ENCODE peak calls at places on chromosomes 13 and 19, in ten cellular contexts. K, W, V, N, O, G, R, H, Z and A are unnamed samples. For H3K4me1 and H3K9me3, the result is how much of the 10 kb centered on the place peaks cover.

GRCh38 chr19:2724148-2724557 is 3.0 kb upstream of the DIRAS1 start:
- DNase-seq in K (no peak), W (no peak), V (no peak), N (no peak), O (no peak), G (no peak), R (no peak), H (peak), Z (no peak), A (no peak)

GRCh38 chr19:31626941-31627340 is 277.7 kb upstream of the TSHZ3 start:
- DNase-seq in K (no peak), W (no peak), V (no peak), N (no peak), O (no peak), G (no peak), R (no peak), H (no peak), Z (no peak), A (no peak)

GRCh38 chr13:48730971-48731658 is 77.4 kb downstream of the CYSLTR2 start:
- DNase-seq in K (no peak), W (peak), V (no peak), N (peak), O (peak), G (peak), R (no peak), H (no peak), Z (no peak), A (no peak)

GRCh38 chr13:33110713-33111413 is 94.6 kb downstream of the KL start:
- DNase-seq in K (no peak), W (peak), V (no peak), N (no peak), O (peak), G (peak), R (no peak), H (no peak), Z (no peak), A (peak)

GRCh38 chr19:30662211-30662861 is 290.2 kb downstream of the ZNF536 start:
- DNase-seq in K (no peak), W (no peak), V (no peak), N (peak), O (no peak), G (peak), R (no peak), H (no peak), Z (no peak), A (no peak)

GRCh38 chr19:48539503-48540096 is 12.4 kb upstream of the SULT2B1 start:
- DNase-seq in K (no peak), W (peak), V (no peak), N (no peak), O (peak), G (peak), R (no peak), H (peak), Z (no peak), A (peak)

GRCh38 chr19:17078920-17079709 is 3.5 kb downstream of the MYO9B start:
- DNase-seq in K (no peak), W (peak), V (no peak), N (no peak), O (no peak), G (peak), R (no peak), H (no peak), Z (no peak), A (no peak)

GRCh38 chr13:106182404-106182803 is 353.1 kb downstream of the EFNB2 start:
- DNase-seq in K (no peak), W (peak), V (no peak), N (no peak), O (peak), G (peak), R (no peak), H (no peak), Z (no peak), A (peak)

GRCh38 chr19:41588497-41589209 is 12.7 kb downstream of the CEACAM21 start:
- DNase-seq in K (no peak), W (peak), V (no peak), N (peak), O (peak), G (peak), R (no peak), H (no peak), Z (no peak), A (no peak)

GRCh38 chr19:42150353-42150752 is 18.1 kb upstream of the POU2F2 start:
- DNase-seq in K (no peak), W (no peak), V (no peak), N (no peak), O (no peak), G (no peak), R (no peak), H (peak), Z (no peak), A (no peak)

GRCh38 chr19:51712461-51713081 is 11.2 kb downstream of the HAS1 start:
- DNase-seq in K (no peak), W (peak), V (no peak), N (peak), O (peak), G (no peak), R (peak), H (no peak), Z (no peak), A (no peak)

GRCh38 chr19:54724644-54725043 is 402 bp downstream of the KIR3DL3 start:
- DNase-seq in K (no peak), W (no peak), V (no peak), N (no peak), O (no peak), G (no peak), R (no peak), H (no peak), Z (no peak), A (no peak)

GRCh38 chr13:83065136-83065535 is 817.1 kb downstream of the SLITRK1 start:
- DNase-seq in K (no peak), W (peak), V (no peak), N (no peak), O (peak), G (peak), R (no peak), H (no peak), Z (no peak), A (no peak)

GRCh38 chr13:102405499-102406079 is 3.7 kb upstream of the FGF14 start:
- DNase-seq in K (no peak), W (peak), V (peak), N (peak), O (peak), G (peak), R (peak), H (no peak), Z (no peak), A (no peak)

GRCh38 chr13:104984296-104984818 is 1551.1 kb downstream of the EFNB2 start:
- DNase-seq in K (no peak), W (peak), V (no peak), N (no peak), O (peak), G (peak), R (no peak), H (peak), Z (peak), A (no peak)

GRCh38 chr19:52600639-52601024 is 30.5 kb downstream of the ZNF701 start:
- DNase-seq in K (peak), W (peak), V (no peak), N (no peak), O (no peak), G (no peak), R (no peak), H (no peak), Z (no peak), A (peak)

GRCh38 chr13:50085063-50085462 is 69.8 kb downstream of the KCNRG start:
- DNase-seq in K (no peak), W (peak), V (peak), N (no peak), O (peak), G (no peak), R (no peak), H (no peak), Z (no peak), A (no peak)

GRCh38 chr13:41019027-41019487 is at the start of gene ELF1:
- DNase-seq in K (no peak), W (peak), V (no peak), N (no peak), O (peak), G (peak), R (no peak), H (no peak), Z (peak), A (peak)

GRCh38 chr13:49840667-49841066 is 48.2 kb upstream of the KPNA3 start:
- DNase-seq in K (peak), W (no peak), V (no peak), N (no peak), O (no peak), G (no peak), R (no peak), H (no peak), Z (no peak), A (no peak)

GRCh38 chr13:75165543-75166230 is 316.3 kb downstream of the TBC1D4 start:
- DNase-seq in K (no peak), W (no peak), V (no peak), N (no peak), O (peak), G (no peak), R (no peak), H (no peak), Z (no peak), A (no peak)

GRCh38 chr19:49894879-49895565 is 1.7 kb downstream of the IL4I1 start:
- DNase-seq in K (no peak), W (no peak), V (no peak), N (no peak), O (no peak), G (no peak), R (no peak), H (no peak), Z (no peak), A (no peak)

GRCh38 chr13:111901301-111901905 is 165.5 kb upstream of the SOX1 start:
- DNase-seq in K (no peak), W (no peak), V (no peak), N (peak), O (no peak), G (no peak), R (peak), H (no peak), Z (no peak), A (no peak)

GRCh38 chr13:112757759-112758086 is 67.9 kb downstream of the ATP11A start:
- DNase-seq in K (no peak), W (no peak), V (no peak), N (no peak), O (no peak), G (no peak), R (no peak), H (no peak), Z (no peak), A (no peak)

GRCh38 chr13:48486836-48487235 is 46.0 kb downstream of the RCBTB2 start:
- DNase-seq in K (no peak), W (no peak), V (no peak), N (no peak), O (no peak), G (no peak), R (no peak), H (no peak), Z (no peak), A (no peak)

GRCh38 chr19:33781996-33782395 is 14.7 kb upstream of the KCTD15 start:
- DNase-seq in K (no peak), W (peak), V (no peak), N (no peak), O (no peak), G (peak), R (no peak), H (no peak), Z (no peak), A (no peak)

GRCh38 chr19:29378543-29379105 is 147.2 kb upstream of the VSTM2B start:
- DNase-seq in K (no peak), W (no peak), V (no peak), N (peak), O (no peak), G (no peak), R (peak), H (no peak), Z (no peak), A (peak)

GRCh38 chr13:32107474-32107873 is 75.9 kb downstream of the FRY start:
- DNase-seq in K (no peak), W (no peak), V (no peak), N (no peak), O (no peak), G (no peak), R (no peak), H (no peak), Z (no peak), A (no peak)

GRCh38 chr19:1473056-1473400 is 6.0 kb downstream of the C19orf25 start:
- DNase-seq in K (no peak), W (no peak), V (no peak), N (no peak), O (no peak), G (no peak), R (no peak), H (no peak), Z (no peak), A (no peak)

GRCh38 chr13:93766719-93767118 is 540.1 kb downstream of the GPC6 start:
- DNase-seq in K (no peak), W (no peak), V (no peak), N (no peak), O (no peak), G (no peak), R (no peak), H (no peak), Z (no peak), A (no peak)

GRCh38 chr13:49374585-49375290 is 69.1 kb downstream of the CAB39L start:
- DNase-seq in K (no peak), W (peak), V (no peak), N (no peak), O (peak), G (peak), R (no peak), H (no peak), Z (no peak), A (no peak)

GRCh38 chr19:45768644-45769053 is 403 bp downstream of the SIX5 start:
- DNase-seq in K (no peak), W (peak), V (no peak), N (peak), O (peak), G (no peak), R (no peak), H (no peak), Z (no peak), A (no peak)

GRCh38 chr19:40549007-40549708 is 27.5 kb upstream of the SHKBP1 start:
- DNase-seq in K (peak), W (peak), V (peak), N (peak), O (peak), G (peak), R (peak), H (peak), Z (no peak), A (peak)

GRCh38 chr13:51364404-51365008 is 25.0 kb downstream of the SERPINE3 start:
- DNase-seq in K (peak), W (peak), V (no peak), N (no peak), O (peak), G (peak), R (no peak), H (no peak), Z (no peak), A (no peak)

DNA sequence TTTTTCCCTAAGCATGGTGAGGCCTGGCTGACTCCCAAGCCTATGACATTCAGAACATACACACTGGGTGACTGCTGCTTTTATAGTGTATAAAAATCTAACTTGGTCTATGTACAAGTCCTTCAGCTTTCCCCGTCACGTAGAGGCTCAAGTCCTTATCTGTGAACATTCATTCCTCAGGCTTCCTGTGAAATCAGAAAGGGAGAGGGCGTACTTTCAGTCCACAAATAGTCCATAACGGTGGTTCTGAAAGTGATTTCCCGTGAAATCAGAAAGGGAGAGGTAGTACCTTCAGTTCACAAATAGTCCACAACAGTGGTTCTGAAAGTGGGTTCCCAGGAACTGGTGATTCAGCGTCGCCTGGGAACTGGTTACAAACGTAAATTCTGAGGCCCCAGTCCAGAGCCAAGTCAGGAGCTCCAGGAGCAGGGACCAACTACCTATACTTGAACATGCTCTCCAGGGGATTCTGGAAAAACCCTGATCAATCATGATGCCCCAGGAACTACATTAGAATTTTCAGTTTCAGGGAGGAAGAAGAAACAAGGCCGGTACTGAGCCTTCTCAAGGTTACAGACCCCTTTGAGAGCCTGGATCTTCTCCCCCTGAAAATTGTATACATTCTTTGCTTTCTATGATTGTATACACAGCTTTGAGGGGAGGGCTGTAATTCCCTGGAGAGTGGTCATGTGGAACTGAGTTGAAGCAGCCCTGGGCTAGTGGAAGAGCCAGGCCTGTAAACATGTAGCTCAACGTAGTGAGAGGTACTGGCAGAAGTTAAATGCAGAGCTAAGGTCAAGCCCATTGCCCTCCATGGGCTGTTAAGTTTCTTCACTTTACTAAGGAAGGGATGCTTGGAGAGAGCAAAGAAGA is 17.3 kb downstream of the DOCK9 start:
- DNase-seq in K (no peak), W (no peak), V (no peak), N (no peak), O (no peak), G (no peak), R (no peak), H (no peak), Z (no peak), A (no peak)
- H3K4me1 ChIP-seq in K (under half), W (under half), V (under half), N (under half), O (under half), G (under half), R (under half), H (under half), Z (under half), A (under half)

DNA sequence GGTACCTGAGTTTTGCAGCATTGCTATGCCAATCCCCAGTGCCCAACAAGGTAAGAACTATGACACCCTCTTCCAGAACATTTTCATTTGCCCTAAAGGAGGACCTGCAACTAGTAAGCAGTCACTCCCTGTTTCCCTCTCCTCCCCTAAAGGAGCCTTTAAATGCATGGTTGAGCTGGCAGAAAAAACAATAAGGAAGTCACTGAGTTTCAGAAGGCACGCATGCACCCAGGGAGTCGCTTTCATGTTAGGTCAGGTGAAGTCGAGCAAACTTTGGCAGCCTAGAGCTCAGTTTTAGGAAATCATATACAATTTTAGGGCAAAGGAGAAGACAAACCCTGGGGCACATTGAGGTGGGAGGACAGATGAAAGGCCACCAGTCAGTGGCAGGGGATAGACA is 11.8 kb downstream of the NLRP11 start:
- DNase-seq in K (no peak), W (no peak), V (no peak), N (no peak), O (no peak), G (no peak), R (no peak), H (no peak), Z (no peak), A (no peak)
- H3K9ac ChIP-seq in K (no peak), W (no peak), V (no peak), N (no peak), O (no peak), G (no peak), R (no peak), H (no peak), Z (no peak), A (no peak)

GRCh38 chr19:8682931-8683330 is 15.7 kb downstream of the ACTL9 start:
- DNase-seq in K (no peak), W (no peak), V (no peak), N (peak), O (no peak), G (no peak), R (no peak), H (no peak), Z (no peak), A (no peak)
- H3K9me3 ChIP-seq in K (under half), W (under half), V (under half), N (under half), O (under half), G (under half), R (under half), H (under half), Z (under half), A (under half)

GRCh38 chr19:13842294-13843103 is 34.4 kb upstream of the NANOS3 start:
- DNase-seq in K (no peak), W (peak), V (no peak), N (peak), O (peak), G (no peak), R (peak), H (peak), Z (no peak), A (peak)
- H3K4me1 ChIP-seq in K (under half), W (under half), V (under half), N (under half), O (under half), G (under half), R (under half), H (under half), Z (half or more), A (under half)